ENCODE peak calls at places on chromosomes 4 and X, in six cellular contexts. E is H1, J is K562, D is SK-N-SH, W is HCT116, G is HepG2. P is an unnamed sample.

GRCh38 chr4:68162196-68162595 is 32.5 kb upstream of the TMPRSS11F start:
- DNase-seq in E (no peak), J (no peak), D (no peak), W (no peak), G (no peak), P (no peak)

GRCh38 chr4:110793381-110793801 is 170.5 kb upstream of the PITX2 start:
- DNase-seq in E (no peak), J (no peak), D (no peak), W (peak), G (no peak), P (no peak)

GRCh38 chr4:108492816-108493595 is 127.4 kb upstream of the RPL34 start:
- DNase-seq in E (peak), J (no peak), D (peak), W (peak), G (peak), P (no peak)

GRCh38 chr4:8410641-8411271 is 29.8 kb downstream of the ACOX3 start:
- DNase-seq in E (peak), J (peak), D (peak), W (peak), G (peak), P (peak)

GRCh38 chrX:153647461-153648357 is 706 bp downstream of the DUSP9 start:
- DNase-seq in E (no peak), J (no peak), D (peak), W (no peak), G (no peak), P (no peak)

GRCh38 chr4:147674073-147674472 is 9.9 kb downstream of the PRMT9 start:
- DNase-seq in E (no peak), J (no peak), D (no peak), W (no peak), G (no peak), P (no peak)

GRCh38 chr4:106486533-106486932 is 118.0 kb upstream of the GIMD1 start:
- DNase-seq in E (no peak), J (no peak), D (no peak), W (no peak), G (no peak), P (no peak)

GRCh38 chr4:7204656-7205387 is 12.5 kb downstream of the SORCS2 start:
- DNase-seq in E (no peak), J (no peak), D (no peak), W (no peak), G (no peak), P (no peak)

GRCh38 chrX:119398587-119398973 is 556 bp upstream of the SLC25A43 start:
- DNase-seq in E (no peak), J (no peak), D (no peak), W (no peak), G (peak), P (no peak)

GRCh38 chr4:8648816-8649630 is 56.5 kb downstream of the CPZ start:
- DNase-seq in E (no peak), J (no peak), D (no peak), W (no peak), G (no peak), P (no peak)

GRCh38 chrX:118347131-118347530 is 1.2 kb downstream of the WDR44 start:
- DNase-seq in E (no peak), J (peak), D (peak), W (no peak), G (peak), P (no peak)

GRCh38 chr4:57073559-57073958 is 36.6 kb downstream of the IGFBP7 start:
- DNase-seq in E (no peak), J (no peak), D (no peak), W (no peak), G (no peak), P (no peak)

GRCh38 chr4:93469560-93469959 is 359.0 kb upstream of the ATOH1 start:
- DNase-seq in E (no peak), J (no peak), D (no peak), W (no peak), G (peak), P (no peak)

GRCh38 chrX:110795645-110796510 is at the start of gene CHRDL1:
- DNase-seq in E (no peak), J (no peak), D (peak), W (no peak), G (no peak), P (peak)

GRCh38 chr4:146883070-146883469 is 62.6 kb downstream of the TTC29 start:
- DNase-seq in E (no peak), J (no peak), D (no peak), W (no peak), G (no peak), P (no peak)

GRCh38 chr4:143382539-143382938 is 45.9 kb downstream of the GAB1 start:
- DNase-seq in E (no peak), J (no peak), D (no peak), W (no peak), G (no peak), P (no peak)

GRCh38 chr4:156512622-156513021 is 459.0 kb downstream of the PDGFC start:
- DNase-seq in E (no peak), J (no peak), D (no peak), W (no peak), G (no peak), P (no peak)
- TF ChIP-seq JUND in E (no peak), J (no peak), D (no peak), W (no peak), G (no peak), P (no peak)

GRCh38 chrX:1295550-1295949 is 26.9 kb downstream of the CSF2RA start:
- DNase-seq in E (no peak), J (no peak), D (no peak), W (no peak), G (no peak), P (no peak)

GRCh38 chrX:1294301-1295067 is 25.9 kb downstream of the CSF2RA start:
- DNase-seq in E (no peak), J (no peak), D (no peak), W (no peak), G (no peak), P (no peak)

GRCh38 chrX:1305411-1305810 is 31.2 kb upstream of the IL3RA start:
- DNase-seq in E (no peak), J (no peak), D (no peak), W (no peak), G (no peak), P (no peak)

GRCh38 chrX:1300449-1300848 is 31.8 kb downstream of the CSF2RA start:
- DNase-seq in E (peak), J (no peak), D (no peak), W (no peak), G (no peak), P (no peak)
- TF ChIP-seq JUND in E (no peak), J (no peak), D (no peak), W (no peak), G (no peak), P (no peak)

GRCh38 chrX:50596056-50596455 is 125.4 kb upstream of the DGKK start:
- DNase-seq in E (no peak), J (no peak), D (no peak), W (no peak), G (no peak), P (no peak)
- TF ChIP-seq JUND in E (no peak), J (no peak), D (no peak), W (no peak), G (no peak), P (no peak)

DNA sequence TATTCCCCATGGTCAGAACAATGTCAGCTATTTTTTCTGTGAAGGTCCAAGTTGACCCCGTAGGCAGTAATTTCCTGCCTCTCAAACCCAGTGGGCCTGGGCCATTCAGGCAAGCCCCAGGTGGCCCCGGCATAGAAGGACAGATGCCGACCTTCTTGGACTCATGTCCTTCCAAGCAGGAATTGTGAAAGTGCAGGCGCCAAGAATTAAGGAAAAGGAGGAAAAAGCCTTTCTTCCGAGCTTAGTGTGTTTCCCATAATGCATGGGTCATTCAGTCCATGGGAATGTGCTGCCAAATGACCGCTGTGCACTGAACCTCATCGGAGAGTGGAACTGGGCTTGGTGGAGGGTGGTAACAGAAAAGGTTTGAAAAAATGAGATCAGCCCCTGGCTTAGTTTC is 196.5 kb upstream of the HS3ST1 start:
- DNase-seq in E (no peak), J (no peak), D (no peak), W (no peak), G (no peak), P (no peak)
- TF ChIP-seq JUND in E (no peak), J (no peak), D (no peak), W (no peak), G (no peak), P (no peak)

GRCh38 chr4:36235306-36235705 is 9.0 kb downstream of the ARAP2 start:
- DNase-seq in E (no peak), J (no peak), D (no peak), W (no peak), G (no peak), P (no peak)
- TF ChIP-seq JUND in E (peak), J (no peak), D (no peak), W (no peak), G (no peak), P (no peak)

GRCh38 chr4:73735231-73735630 is 5.1 kb upstream of the CXCL8 start:
- DNase-seq in E (no peak), J (no peak), D (no peak), W (no peak), G (no peak), P (no peak)
- TF ChIP-seq JUND in E (no peak), J (peak), D (no peak), W (no peak), G (no peak), P (no peak)

P was measured in T47D.